ENCODE peak calls at places on chromosomes 7 and 10, in four cellular contexts. One of them, this sample, is unnamed.

GRCh38 chr7:1365846-1366245 is 93.4 kb downstream of the MICALL2 start:
- DNase-seq in naive thymus-derived CD4-positive, alpha-beta T cell: no peak
- DNase-seq in H9: no peak
- DNase-seq in substantia nigra: no peak
- DNase-seq in this sample: no peak

GRCh38 chr7:53624391-53624790 is 589.0 kb downstream of the POM121L12 start:
- DNase-seq in naive thymus-derived CD4-positive, alpha-beta T cell: no peak
- DNase-seq in H9: no peak
- DNase-seq in substantia nigra: no peak
- DNase-seq in this sample: no peak

GRCh38 chr7:76091506-76091905 is 43.6 kb downstream of the MDH2 start:
- DNase-seq in naive thymus-derived CD4-positive, alpha-beta T cell: no peak
- DNase-seq in H9: no peak
- DNase-seq in substantia nigra: no peak
- DNase-seq in this sample: no peak

GRCh38 chr7:123727071-123727837 is 21.5 kb downstream of the WASL start:
- DNase-seq in naive thymus-derived CD4-positive, alpha-beta T cell: no peak
- DNase-seq in H9: no peak
- DNase-seq in substantia nigra: no peak
- DNase-seq in this sample: no peak

GRCh38 chr10:59234814-59235429 is 58.5 kb downstream of the PHYHIPL start:
- DNase-seq in naive thymus-derived CD4-positive, alpha-beta T cell: no peak
- DNase-seq in H9: no peak
- DNase-seq in substantia nigra: no peak
- DNase-seq in this sample: no peak

GRCh38 chr7:49643321-49643720 is 130.1 kb upstream of the VWC2 start:
- DNase-seq in naive thymus-derived CD4-positive, alpha-beta T cell: no peak
- DNase-seq in H9: no peak
- DNase-seq in substantia nigra: peak; percentile 36
- DNase-seq in this sample: no peak

GRCh38 chr7:105782391-105783063 is 93.9 kb downstream of the ATXN7L1 start:
- DNase-seq in naive thymus-derived CD4-positive, alpha-beta T cell: no peak
- DNase-seq in H9: no peak
- DNase-seq in substantia nigra: no peak
- DNase-seq in this sample: no peak

GRCh38 chr7:136912339-136912738 is 43.9 kb downstream of the CHRM2 start:
- DNase-seq in naive thymus-derived CD4-positive, alpha-beta T cell: no peak
- DNase-seq in H9: no peak
- DNase-seq in substantia nigra: no peak
- DNase-seq in this sample: no peak

GRCh38 chr10:118594392-118595063 is 920 bp downstream of the PRLHR start:
- DNase-seq in naive thymus-derived CD4-positive, alpha-beta T cell: peak; percentile 32
- DNase-seq in H9: peak; percentile 97
- DNase-seq in substantia nigra: no peak
- DNase-seq in this sample: no peak

GRCh38 chr7:128361463-128362441 is at the start of gene PRRT4:
- DNase-seq in naive thymus-derived CD4-positive, alpha-beta T cell: peak; percentile 58
- DNase-seq in H9: no peak
- DNase-seq in substantia nigra: peak; percentile 53
- DNase-seq in this sample: peak; percentile 68

GRCh38 chr10:67606572-67606971 is 89.4 kb downstream of the CTNNA3 start:
- DNase-seq in naive thymus-derived CD4-positive, alpha-beta T cell: no peak
- DNase-seq in H9: no peak
- DNase-seq in substantia nigra: no peak
- DNase-seq in this sample: no peak

GRCh38 chr7:42315631-42316030 is 78.6 kb upstream of the GLI3 start:
- DNase-seq in naive thymus-derived CD4-positive, alpha-beta T cell: no peak
- DNase-seq in H9: no peak
- DNase-seq in substantia nigra: no peak
- DNase-seq in this sample: no peak

GRCh38 chr10:33388325-33388724 is 53.9 kb upstream of the NRP1 start:
- DNase-seq in naive thymus-derived CD4-positive, alpha-beta T cell: no peak
- DNase-seq in H9: no peak
- DNase-seq in substantia nigra: no peak
- DNase-seq in this sample: no peak

GRCh38 chr10:74491014-74491413 is 335.4 kb upstream of the KAT6B start:
- DNase-seq in naive thymus-derived CD4-positive, alpha-beta T cell: no peak
- DNase-seq in H9: no peak
- DNase-seq in substantia nigra: no peak
- DNase-seq in this sample: no peak

GRCh38 chr10:4780782-4781181 is 45.2 kb upstream of the AKR1E2 start:
- DNase-seq in naive thymus-derived CD4-positive, alpha-beta T cell: no peak
- DNase-seq in H9: no peak
- DNase-seq in substantia nigra: no peak
- DNase-seq in this sample: no peak

GRCh38 chr10:86349474-86349873 is 17.1 kb downstream of the GRID1 start:
- DNase-seq in naive thymus-derived CD4-positive, alpha-beta T cell: no peak
- DNase-seq in H9: peak; percentile 87
- DNase-seq in substantia nigra: no peak
- DNase-seq in this sample: peak; percentile 41

GRCh38 chr7:47327698-47328391 is 254.1 kb downstream of the TNS3 start:
- DNase-seq in naive thymus-derived CD4-positive, alpha-beta T cell: no peak
- DNase-seq in H9: peak; percentile 91
- DNase-seq in substantia nigra: peak; percentile 88
- DNase-seq in this sample: peak; percentile 89

GRCh38 chr7:157250605-157251228 is 86.1 kb upstream of the DNAJB6 start:
- DNase-seq in naive thymus-derived CD4-positive, alpha-beta T cell: peak; percentile 37
- DNase-seq in H9: peak; percentile 73
- DNase-seq in substantia nigra: no peak
- DNase-seq in this sample: no peak

GRCh38 chr7:132059141-132059540 is 502.7 kb upstream of the PODXL start:
- DNase-seq in naive thymus-derived CD4-positive, alpha-beta T cell: no peak
- DNase-seq in H9: no peak
- DNase-seq in substantia nigra: no peak
- DNase-seq in this sample: no peak

GRCh38 chr10:111479966-111480365 is 403.1 kb downstream of the ADRA2A start:
- DNase-seq in naive thymus-derived CD4-positive, alpha-beta T cell: no peak
- DNase-seq in H9: no peak
- DNase-seq in substantia nigra: no peak
- DNase-seq in this sample: no peak

GRCh38 chr7:92306153-92306552 is 60.4 kb downstream of the ANKIB1 start:
- DNase-seq in naive thymus-derived CD4-positive, alpha-beta T cell: no peak
- DNase-seq in H9: no peak
- DNase-seq in substantia nigra: no peak
- DNase-seq in this sample: no peak

GRCh38 chr10:116418394-116418793 is 9.3 kb upstream of the PNLIPRP3 start:
- DNase-seq in naive thymus-derived CD4-positive, alpha-beta T cell: no peak
- DNase-seq in H9: no peak
- DNase-seq in substantia nigra: no peak
- DNase-seq in this sample: no peak

GRCh38 chr10:102628451-102628911 is 15.8 kb upstream of the TRIM8 start:
- DNase-seq in naive thymus-derived CD4-positive, alpha-beta T cell: no peak
- DNase-seq in H9: no peak
- DNase-seq in substantia nigra: peak; percentile 84
- DNase-seq in this sample: peak; percentile 80

GRCh38 chr10:74394416-74394969 is 243.5 kb downstream of the ADK start:
- DNase-seq in naive thymus-derived CD4-positive, alpha-beta T cell: no peak
- DNase-seq in H9: no peak
- DNase-seq in substantia nigra: no peak
- DNase-seq in this sample: no peak

GRCh38 chr7:79430391-79430790 is 23.1 kb downstream of the MAGI2 start:
- DNase-seq in naive thymus-derived CD4-positive, alpha-beta T cell: no peak
- DNase-seq in H9: no peak
- DNase-seq in substantia nigra: no peak
- DNase-seq in this sample: no peak

GRCh38 chr10:58282615-58283014 is 13.7 kb downstream of the CISD1 start:
- DNase-seq in naive thymus-derived CD4-positive, alpha-beta T cell: peak; percentile 40
- DNase-seq in H9: no peak
- DNase-seq in substantia nigra: no peak
- DNase-seq in this sample: no peak

GRCh38 chr10:6755891-6756460 is 175.9 kb upstream of the PRKCQ start:
- DNase-seq in naive thymus-derived CD4-positive, alpha-beta T cell: no peak
- DNase-seq in H9: no peak
- DNase-seq in substantia nigra: no peak
- DNase-seq in this sample: no peak

GRCh38 chr7:35753761-35754603 is 46.9 kb upstream of the SEPTIN7 start:
- DNase-seq in naive thymus-derived CD4-positive, alpha-beta T cell: no peak
- DNase-seq in H9: no peak
- DNase-seq in substantia nigra: no peak
- DNase-seq in this sample: no peak

GRCh38 chr10:89389254-89389653 is 3.2 kb upstream of the IFIT1 start:
- DNase-seq in naive thymus-derived CD4-positive, alpha-beta T cell: peak; percentile 12
- DNase-seq in H9: no peak
- DNase-seq in substantia nigra: no peak
- DNase-seq in this sample: no peak

GRCh38 chr7:32890010-32890552 is 1.5 kb downstream of the KBTBD2 start:
- DNase-seq in naive thymus-derived CD4-positive, alpha-beta T cell: no peak
- DNase-seq in H9: no peak
- DNase-seq in substantia nigra: no peak
- DNase-seq in this sample: no peak

GRCh38 chr10:11573497-11573896 is 38.0 kb downstream of the USP6NL start:
- DNase-seq in naive thymus-derived CD4-positive, alpha-beta T cell: no peak
- DNase-seq in H9: no peak
- DNase-seq in substantia nigra: no peak
- DNase-seq in this sample: no peak

GRCh38 chr10:107434201-107434600 is 269.7 kb upstream of the SORCS1 start:
- DNase-seq in naive thymus-derived CD4-positive, alpha-beta T cell: no peak
- DNase-seq in H9: no peak
- DNase-seq in substantia nigra: no peak
- DNase-seq in this sample: no peak

GRCh38 chr7:22582860-22583640 is 83.1 kb upstream of the STEAP1B start:
- DNase-seq in naive thymus-derived CD4-positive, alpha-beta T cell: no peak
- DNase-seq in H9: peak; percentile 78
- DNase-seq in substantia nigra: no peak
- DNase-seq in this sample: peak; percentile 69

GRCh38 chr7:94297397-94297838 is 97.3 kb upstream of the COL1A2 start:
- DNase-seq in naive thymus-derived CD4-positive, alpha-beta T cell: no peak
- DNase-seq in H9: no peak
- DNase-seq in substantia nigra: no peak
- DNase-seq in this sample: no peak

GRCh38 chr10:26983156-26983555 is 117.1 kb downstream of the ANKRD26 start:
- DNase-seq in naive thymus-derived CD4-positive, alpha-beta T cell: no peak
- DNase-seq in H9: no peak
- DNase-seq in substantia nigra: no peak
- DNase-seq in this sample: no peak

GRCh38 chr7:29146082-29146706 is at the start of gene CPVL:
- DNase-seq in naive thymus-derived CD4-positive, alpha-beta T cell: no peak
- DNase-seq in H9: peak; percentile 78
- DNase-seq in substantia nigra: peak; percentile 24
- DNase-seq in this sample: peak; percentile 81
- H3K27ac ChIP-seq in naive thymus-derived CD4-positive, alpha-beta T cell: no peak within 1 kb of the TSS
- H3K27ac ChIP-seq in H9: no peak within 1 kb of the TSS
- H3K27ac ChIP-seq in substantia nigra: no peak within 1 kb of the TSS
- H3K27ac ChIP-seq in this sample: peak within 1 kb of the TSS; percentile 42

DNA sequence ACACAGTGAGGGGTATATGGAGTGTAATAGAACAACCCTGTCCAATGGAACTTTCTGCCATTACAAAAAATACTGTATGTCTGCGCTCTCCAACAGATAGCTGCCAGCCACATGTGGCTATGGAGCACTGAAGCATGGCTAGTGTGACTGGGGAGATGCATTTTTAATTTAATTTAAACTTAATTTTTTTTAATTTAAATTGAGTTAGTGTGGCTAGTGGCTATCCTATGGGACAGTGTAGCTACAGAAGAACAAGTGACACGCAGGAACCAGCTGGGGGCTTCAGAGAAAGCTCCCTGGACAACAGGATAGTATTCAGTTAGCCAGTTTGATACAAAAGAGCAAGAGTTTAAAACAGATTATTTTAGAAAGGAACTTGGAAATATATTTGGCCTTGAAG is 408.0 kb downstream of the THSD7A start:
- DNase-seq in naive thymus-derived CD4-positive, alpha-beta T cell: no peak
- DNase-seq in H9: no peak
- DNase-seq in substantia nigra: no peak
- DNase-seq in this sample: no peak
- H3K27ac ChIP-seq in naive thymus-derived CD4-positive, alpha-beta T cell: no peak overlapping the region
- H3K27ac ChIP-seq in H9: no peak overlapping the region
- H3K27ac ChIP-seq in substantia nigra: no peak overlapping the region
- H3K27ac ChIP-seq in this sample: no peak overlapping the region

GRCh38 chr10:46560381-46560780 is 3.9 kb upstream of the GPRIN2 start:
- DNase-seq in naive thymus-derived CD4-positive, alpha-beta T cell: no peak
- DNase-seq in H9: no peak
- DNase-seq in substantia nigra: no peak
- DNase-seq in this sample: peak; percentile 60

GRCh38 chr10:46558141-46558410 is 1.6 kb upstream of the GPRIN2 start:
- DNase-seq in naive thymus-derived CD4-positive, alpha-beta T cell: no peak
- DNase-seq in H9: no peak
- DNase-seq in substantia nigra: no peak
- DNase-seq in this sample: peak; percentile 70

GRCh38 chr10:46558411-46559185 is 2.1 kb upstream of the GPRIN2 start:
- DNase-seq in naive thymus-derived CD4-positive, alpha-beta T cell: no peak
- DNase-seq in H9: peak; percentile 26
- DNase-seq in substantia nigra: no peak
- DNase-seq in this sample: peak; percentile 67

GRCh38 chr10:46559231-46559671 is 2.8 kb upstream of the GPRIN2 start:
- DNase-seq in naive thymus-derived CD4-positive, alpha-beta T cell: no peak
- DNase-seq in H9: no peak
- DNase-seq in substantia nigra: no peak
- DNase-seq in this sample: no peak

GRCh38 chr10:46560952-46561351 is 4.5 kb upstream of the GPRIN2 start:
- DNase-seq in naive thymus-derived CD4-positive, alpha-beta T cell: no peak
- DNase-seq in H9: no peak
- DNase-seq in substantia nigra: no peak
- DNase-seq in this sample: peak; percentile 53
- H3K27ac ChIP-seq in naive thymus-derived CD4-positive, alpha-beta T cell: no peak overlapping the region
- H3K27ac ChIP-seq in H9: no peak overlapping the region
- H3K27ac ChIP-seq in substantia nigra: no peak overlapping the region
- H3K27ac ChIP-seq in this sample: no peak overlapping the region

GRCh38 chr10:80530816-80531215 is 6.9 kb upstream of the SH2D4B start:
- DNase-seq in naive thymus-derived CD4-positive, alpha-beta T cell: no peak
- DNase-seq in H9: no peak
- DNase-seq in substantia nigra: no peak
- DNase-seq in this sample: no peak
- H3K27ac ChIP-seq in naive thymus-derived CD4-positive, alpha-beta T cell: peak overlapping the region; percentile 60
- H3K27ac ChIP-seq in H9: no peak overlapping the region
- H3K27ac ChIP-seq in substantia nigra: no peak overlapping the region
- H3K27ac ChIP-seq in this sample: no peak overlapping the region

DNA sequence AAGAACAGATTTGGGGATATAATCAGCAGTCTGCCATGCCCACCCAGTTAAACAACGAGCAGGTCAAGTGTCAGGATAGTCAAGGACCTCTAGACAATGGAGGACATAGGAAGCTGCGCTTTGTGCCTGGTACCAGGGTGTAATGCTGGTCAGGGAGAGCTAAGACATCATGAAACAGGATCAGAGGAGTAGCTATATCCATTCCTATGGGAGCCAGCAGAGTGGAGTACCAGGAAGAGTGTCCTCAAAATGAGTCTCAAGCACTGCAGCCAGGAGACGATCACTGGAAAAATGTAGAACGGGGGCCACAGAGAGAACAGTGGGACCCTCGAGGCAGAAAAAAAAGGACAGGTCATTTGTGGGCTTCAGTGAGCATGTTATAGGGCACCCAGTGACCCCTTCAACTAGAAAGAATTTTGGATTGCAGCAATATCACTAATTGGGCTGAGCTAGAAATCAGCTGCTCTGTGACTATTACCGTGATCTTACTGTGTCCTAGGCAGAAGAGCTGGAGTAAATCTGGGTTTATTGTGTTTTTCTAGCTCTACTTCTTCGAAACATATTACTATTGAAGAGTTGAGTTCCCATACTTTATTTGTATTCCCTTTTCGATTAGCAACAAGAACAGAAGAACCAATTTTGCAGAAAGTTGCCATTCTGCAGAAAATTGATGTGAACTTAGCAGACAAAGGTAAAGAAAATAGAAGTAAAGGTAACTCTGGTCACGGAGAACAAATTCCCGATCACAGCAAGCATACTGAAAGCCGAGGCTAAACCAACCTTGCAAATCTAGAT is 319.6 kb downstream of the AHR start:
- DNase-seq in naive thymus-derived CD4-positive, alpha-beta T cell: no peak
- DNase-seq in H9: no peak
- DNase-seq in substantia nigra: no peak
- DNase-seq in this sample: no peak
- H3K27ac ChIP-seq in naive thymus-derived CD4-positive, alpha-beta T cell: no peak overlapping the region
- H3K27ac ChIP-seq in H9: no peak overlapping the region
- H3K27ac ChIP-seq in substantia nigra: no peak overlapping the region
- H3K27ac ChIP-seq in this sample: no peak overlapping the region